ENCODE peak calls at places on chromosomes 6 and 20, in seven cellular contexts. One of them, this sample, is unnamed.

GRCh38 chr20:3473944-3474343 is 3.1 kb downstream of the ATRN start:
- DNase-seq in amniotic stem cell: no peak
- DNase-seq in cardiac fibroblast: no peak
- DNase-seq in neural progenitor cell: no peak
- DNase-seq in GM03348: no peak
- DNase-seq in glutamatergic neuron: no peak
- DNase-seq in substantia nigra: no peak
- DNase-seq in this sample: no peak

GRCh38 chr20:25341716-25342680 is 48.6 kb downstream of the ABHD12 start:
- DNase-seq in amniotic stem cell: no peak
- DNase-seq in cardiac fibroblast: peak
- DNase-seq in neural progenitor cell: no peak
- DNase-seq in GM03348: no peak
- DNase-seq in glutamatergic neuron: no peak
- DNase-seq in substantia nigra: no peak
- DNase-seq in this sample: peak

GRCh38 chr6:75993236-75994162 is 79.0 kb downstream of the IMPG1 start:
- DNase-seq in amniotic stem cell: no peak
- DNase-seq in cardiac fibroblast: no peak
- DNase-seq in neural progenitor cell: peak
- DNase-seq in GM03348: no peak
- DNase-seq in glutamatergic neuron: no peak
- DNase-seq in substantia nigra: no peak
- DNase-seq in this sample: no peak

GRCh38 chr6:42017021-42017643 is 33.2 kb upstream of the TAF8 start:
- DNase-seq in amniotic stem cell: peak
- DNase-seq in cardiac fibroblast: peak
- DNase-seq in neural progenitor cell: no peak
- DNase-seq in GM03348: peak
- DNase-seq in glutamatergic neuron: no peak
- DNase-seq in substantia nigra: no peak
- DNase-seq in this sample: peak

GRCh38 chr6:89198235-89198634 is 18.9 kb downstream of the GABRR1 start:
- DNase-seq in amniotic stem cell: no peak
- DNase-seq in cardiac fibroblast: no peak
- DNase-seq in neural progenitor cell: no peak
- DNase-seq in GM03348: no peak
- DNase-seq in glutamatergic neuron: no peak
- DNase-seq in substantia nigra: no peak
- DNase-seq in this sample: no peak

GRCh38 chr6:133645000-133645619 is 243.8 kb upstream of the TCF21 start:
- DNase-seq in amniotic stem cell: no peak
- DNase-seq in cardiac fibroblast: peak
- DNase-seq in neural progenitor cell: no peak
- DNase-seq in GM03348: peak
- DNase-seq in glutamatergic neuron: no peak
- DNase-seq in substantia nigra: no peak
- DNase-seq in this sample: no peak

GRCh38 chr6:39274903-39275302 is 39.3 kb downstream of the KCNK17 start:
- DNase-seq in amniotic stem cell: no peak
- DNase-seq in cardiac fibroblast: no peak
- DNase-seq in neural progenitor cell: no peak
- DNase-seq in GM03348: no peak
- DNase-seq in glutamatergic neuron: no peak
- DNase-seq in substantia nigra: no peak
- DNase-seq in this sample: no peak

GRCh38 chr6:142726616-142727015 is 218.4 kb downstream of the HIVEP2 start:
- DNase-seq in amniotic stem cell: no peak
- DNase-seq in cardiac fibroblast: no peak
- DNase-seq in neural progenitor cell: no peak
- DNase-seq in GM03348: no peak
- DNase-seq in glutamatergic neuron: no peak
- DNase-seq in substantia nigra: no peak
- DNase-seq in this sample: no peak

GRCh38 chr20:32539817-32540675 is 45.1 kb downstream of the NOL4L start:
- DNase-seq in amniotic stem cell: no peak
- DNase-seq in cardiac fibroblast: no peak
- DNase-seq in neural progenitor cell: no peak
- DNase-seq in GM03348: no peak
- DNase-seq in glutamatergic neuron: peak
- DNase-seq in substantia nigra: no peak
- DNase-seq in this sample: peak

GRCh38 chr20:48760403-48760889 is 67.4 kb downstream of the PREX1 start:
- DNase-seq in amniotic stem cell: no peak
- DNase-seq in cardiac fibroblast: peak
- DNase-seq in neural progenitor cell: no peak
- DNase-seq in GM03348: peak
- DNase-seq in glutamatergic neuron: no peak
- DNase-seq in substantia nigra: peak
- DNase-seq in this sample: peak

GRCh38 chr6:54173084-54173483 is 61.8 kb downstream of the MLIP start:
- DNase-seq in amniotic stem cell: no peak
- DNase-seq in cardiac fibroblast: peak
- DNase-seq in neural progenitor cell: no peak
- DNase-seq in GM03348: peak
- DNase-seq in glutamatergic neuron: no peak
- DNase-seq in substantia nigra: no peak
- DNase-seq in this sample: peak

GRCh38 chr6:3893487-3893886 is 44.3 kb downstream of the FAM50B start:
- DNase-seq in amniotic stem cell: no peak
- DNase-seq in cardiac fibroblast: no peak
- DNase-seq in neural progenitor cell: no peak
- DNase-seq in GM03348: no peak
- DNase-seq in glutamatergic neuron: no peak
- DNase-seq in substantia nigra: no peak
- DNase-seq in this sample: no peak

GRCh38 chr6:127342296-127342945 is 988 bp downstream of the ECHDC1 start:
- DNase-seq in amniotic stem cell: no peak
- DNase-seq in cardiac fibroblast: peak
- DNase-seq in neural progenitor cell: peak
- DNase-seq in GM03348: peak
- DNase-seq in glutamatergic neuron: no peak
- DNase-seq in substantia nigra: no peak
- DNase-seq in this sample: peak

GRCh38 chr20:41058007-41058673 is 29.5 kb downstream of the TOP1 start:
- DNase-seq in amniotic stem cell: peak
- DNase-seq in cardiac fibroblast: peak
- DNase-seq in neural progenitor cell: no peak
- DNase-seq in GM03348: peak
- DNase-seq in glutamatergic neuron: no peak
- DNase-seq in substantia nigra: no peak
- DNase-seq in this sample: peak

GRCh38 chr6:34172961-34173775 is 27.3 kb upstream of the GRM4 start:
- DNase-seq in amniotic stem cell: no peak
- DNase-seq in cardiac fibroblast: no peak
- DNase-seq in neural progenitor cell: no peak
- DNase-seq in GM03348: no peak
- DNase-seq in glutamatergic neuron: no peak
- DNase-seq in substantia nigra: no peak
- DNase-seq in this sample: no peak

GRCh38 chr20:60658661-60659060 is 593.4 kb upstream of the CDH4 start:
- DNase-seq in amniotic stem cell: no peak
- DNase-seq in cardiac fibroblast: no peak
- DNase-seq in neural progenitor cell: peak
- DNase-seq in GM03348: no peak
- DNase-seq in glutamatergic neuron: no peak
- DNase-seq in substantia nigra: no peak
- DNase-seq in this sample: no peak

GRCh38 chr6:152948150-152948768 is 34.6 kb downstream of the FBXO5 start:
- DNase-seq in amniotic stem cell: no peak
- DNase-seq in cardiac fibroblast: peak
- DNase-seq in neural progenitor cell: peak
- DNase-seq in GM03348: peak
- DNase-seq in glutamatergic neuron: no peak
- DNase-seq in substantia nigra: no peak
- DNase-seq in this sample: peak